ENCODE peak calls at places on chromosomes 13 and 19, in ten cellular contexts. One of them, this sample, is unnamed.

GRCh38 chr19:54208784-54209057 is 8.1 kb downstream of the RPS9 start:
- DNase-seq in colonic mucosa: no peak
- DNase-seq in brain pericyte: no peak
- DNase-seq in nephron progenitor cell: no peak
- DNase-seq in hypothalamus: no peak
- DNase-seq in activated effector memory CD4-positive, alpha-beta T cell treated with anti-CD3 and anti-CD28 coated beads, Interleukin-2, amount 50 U/mL, for 16 hours: no peak
- DNase-seq in astrocyte: no peak
- DNase-seq in cardiac muscle cell: no peak
- DNase-seq in stimulated activated CD8-positive, alpha-beta memory T cell treated with anti-CD3 and anti-CD28 coated beads, Interleukin-4, amount 100 ng/mL, for 4 hours: no peak
- DNase-seq in hepatic stellate cell: no peak
- DNase-seq in this sample: no peak

GRCh38 chr19:12156254-12157058 is at the start of gene ZNF625:
- DNase-seq in stimulated activated CD8-positive, alpha-beta memory T cell treated with anti-CD3 and anti-CD28 coated beads, Interleukin-4, amount 100 ng/mL, for 4 hours: no peak
- DNase-seq in cardiac muscle cell: peak; percentile 97
- DNase-seq in activated effector memory CD4-positive, alpha-beta T cell treated with anti-CD3 and anti-CD28 coated beads, Interleukin-2, amount 50 U/mL, for 16 hours: peak; percentile 68
- DNase-seq in astrocyte: peak; percentile 89
- DNase-seq in hepatic stellate cell: peak; percentile 92
- DNase-seq in brain pericyte: no peak
- DNase-seq in colonic mucosa: peak; percentile 92
- DNase-seq in nephron progenitor cell: peak; percentile 89
- DNase-seq in hypothalamus: peak; percentile 88
- DNase-seq in this sample: peak; percentile 86

GRCh38 chr13:37485766-37486165 is 112.8 kb downstream of the POSTN start:
- DNase-seq in astrocyte: peak; percentile 93
- DNase-seq in colonic mucosa: no peak
- DNase-seq in cardiac muscle cell: no peak
- DNase-seq in brain pericyte: no peak
- DNase-seq in hypothalamus: no peak
- DNase-seq in nephron progenitor cell: no peak
- DNase-seq in stimulated activated CD8-positive, alpha-beta memory T cell treated with anti-CD3 and anti-CD28 coated beads, Interleukin-4, amount 100 ng/mL, for 4 hours: no peak
- DNase-seq in activated effector memory CD4-positive, alpha-beta T cell treated with anti-CD3 and anti-CD28 coated beads, Interleukin-2, amount 50 U/mL, for 16 hours: no peak
- DNase-seq in hepatic stellate cell: no peak
- DNase-seq in this sample: no peak

GRCh38 chr19:17473041-17473440 is 2.7 kb downstream of the SLC27A1 start:
- DNase-seq in astrocyte: peak; percentile 83
- DNase-seq in activated effector memory CD4-positive, alpha-beta T cell treated with anti-CD3 and anti-CD28 coated beads, Interleukin-2, amount 50 U/mL, for 16 hours: no peak
- DNase-seq in nephron progenitor cell: no peak
- DNase-seq in hepatic stellate cell: no peak
- DNase-seq in hypothalamus: no peak
- DNase-seq in cardiac muscle cell: no peak
- DNase-seq in brain pericyte: no peak
- DNase-seq in stimulated activated CD8-positive, alpha-beta memory T cell treated with anti-CD3 and anti-CD28 coated beads, Interleukin-4, amount 100 ng/mL, for 4 hours: no peak
- DNase-seq in colonic mucosa: no peak
- DNase-seq in this sample: no peak

GRCh38 chr13:100493418-100493817 is 95.2 kb downstream of the GGACT start:
- DNase-seq in brain pericyte: no peak
- DNase-seq in astrocyte: peak; percentile 40
- DNase-seq in colonic mucosa: no peak
- DNase-seq in hypothalamus: no peak
- DNase-seq in stimulated activated CD8-positive, alpha-beta memory T cell treated with anti-CD3 and anti-CD28 coated beads, Interleukin-4, amount 100 ng/mL, for 4 hours: no peak
- DNase-seq in activated effector memory CD4-positive, alpha-beta T cell treated with anti-CD3 and anti-CD28 coated beads, Interleukin-2, amount 50 U/mL, for 16 hours: no peak
- DNase-seq in cardiac muscle cell: no peak
- DNase-seq in nephron progenitor cell: no peak
- DNase-seq in hepatic stellate cell: no peak
- DNase-seq in this sample: no peak

GRCh38 chr19:801030-801860 is 4.0 kb downstream of the PTBP1 start:
- DNase-seq in colonic mucosa: peak; percentile 55
- DNase-seq in hypothalamus: peak; percentile 24
- DNase-seq in nephron progenitor cell: no peak
- DNase-seq in astrocyte: no peak
- DNase-seq in stimulated activated CD8-positive, alpha-beta memory T cell treated with anti-CD3 and anti-CD28 coated beads, Interleukin-4, amount 100 ng/mL, for 4 hours: no peak
- DNase-seq in brain pericyte: no peak
- DNase-seq in hepatic stellate cell: no peak
- DNase-seq in cardiac muscle cell: peak; percentile 8
- DNase-seq in activated effector memory CD4-positive, alpha-beta T cell treated with anti-CD3 and anti-CD28 coated beads, Interleukin-2, amount 50 U/mL, for 16 hours: peak; percentile 75
- DNase-seq in this sample: no peak

GRCh38 chr13:47216176-47216822 is 319.4 kb upstream of the HTR2A start:
- DNase-seq in cardiac muscle cell: no peak
- DNase-seq in colonic mucosa: no peak
- DNase-seq in stimulated activated CD8-positive, alpha-beta memory T cell treated with anti-CD3 and anti-CD28 coated beads, Interleukin-4, amount 100 ng/mL, for 4 hours: no peak
- DNase-seq in astrocyte: peak; percentile 63
- DNase-seq in brain pericyte: no peak
- DNase-seq in nephron progenitor cell: no peak
- DNase-seq in hepatic stellate cell: no peak
- DNase-seq in activated effector memory CD4-positive, alpha-beta T cell treated with anti-CD3 and anti-CD28 coated beads, Interleukin-2, amount 50 U/mL, for 16 hours: no peak
- DNase-seq in hypothalamus: no peak
- DNase-seq in this sample: no peak

GRCh38 chr13:31521466-31521865 is 217.9 kb upstream of the RXFP2 start:
- DNase-seq in hypothalamus: no peak
- DNase-seq in colonic mucosa: no peak
- DNase-seq in astrocyte: no peak
- DNase-seq in nephron progenitor cell: no peak
- DNase-seq in cardiac muscle cell: no peak
- DNase-seq in hepatic stellate cell: no peak
- DNase-seq in brain pericyte: no peak
- DNase-seq in activated effector memory CD4-positive, alpha-beta T cell treated with anti-CD3 and anti-CD28 coated beads, Interleukin-2, amount 50 U/mL, for 16 hours: no peak
- DNase-seq in stimulated activated CD8-positive, alpha-beta memory T cell treated with anti-CD3 and anti-CD28 coated beads, Interleukin-4, amount 100 ng/mL, for 4 hours: no peak
- DNase-seq in this sample: no peak

GRCh38 chr13:113412440-113412839 is 40.8 kb downstream of the ADPRHL1 start:
- DNase-seq in colonic mucosa: no peak
- DNase-seq in astrocyte: no peak
- DNase-seq in nephron progenitor cell: no peak
- DNase-seq in hepatic stellate cell: no peak
- DNase-seq in hypothalamus: no peak
- DNase-seq in cardiac muscle cell: no peak
- DNase-seq in brain pericyte: no peak
- DNase-seq in activated effector memory CD4-positive, alpha-beta T cell treated with anti-CD3 and anti-CD28 coated beads, Interleukin-2, amount 50 U/mL, for 16 hours: no peak
- DNase-seq in stimulated activated CD8-positive, alpha-beta memory T cell treated with anti-CD3 and anti-CD28 coated beads, Interleukin-4, amount 100 ng/mL, for 4 hours: no peak
- DNase-seq in this sample: no peak

This sample was measured in cerebellar nuclear complex.